ENCODE peak calls at places on chromosome X, in six cellular contexts. S, N, G, Z, A and F are unnamed samples.

GRCh38 chrX:19535481-19535880 is 20.2 kb upstream of the MAP3K15 start:
- DNase-seq in S (no peak), N (no peak), G (no peak), Z (no peak), A (no peak), F (no peak)

GRCh38 chrX:123348468-123348867 is 164.4 kb downstream of the GRIA3 start:
- DNase-seq in S (no peak), N (no peak), G (no peak), Z (no peak), A (no peak), F (no peak)

GRCh38 chrX:129565046-129565649 is 25.1 kb downstream of the OCRL start:
- DNase-seq in S (no peak), N (no peak), G (no peak), Z (no peak), A (no peak), F (no peak)

GRCh38 chrX:152445926-152446325 is 5.2 kb downstream of the GABRA3 start:
- DNase-seq in S (no peak), N (no peak), G (no peak), Z (no peak), A (no peak), F (no peak)

GRCh38 chrX:130091976-130092522 is 18.2 kb downstream of the ELF4 start:
- DNase-seq in S (peak), N (peak), G (peak), Z (no peak), A (no peak), F (no peak)

GRCh38 chrX:150032742-150033141 is 94.5 kb upstream of the EOLA2 start:
- DNase-seq in S (no peak), N (no peak), G (no peak), Z (no peak), A (no peak), F (no peak)

GRCh38 chrX:13967636-13968035 is 62.1 kb downstream of the GEMIN8 start:
- DNase-seq in S (no peak), N (no peak), G (no peak), Z (no peak), A (no peak), F (no peak)

GRCh38 chrX:6694977-6695376 is 160.1 kb upstream of the VCX3A start:
- DNase-seq in S (no peak), N (no peak), G (no peak), Z (no peak), A (no peak), F (no peak)

GRCh38 chrX:108134724-108135123 is 43.1 kb downstream of the ATG4A start:
- DNase-seq in S (no peak), N (no peak), G (no peak), Z (no peak), A (no peak), F (no peak)

GRCh38 chrX:39795591-39795990 is 302.2 kb downstream of the BCOR start:
- DNase-seq in S (no peak), N (no peak), G (no peak), Z (no peak), A (no peak), F (no peak)

GRCh38 chrX:40100141-40100536 is 2.4 kb upstream of the BCOR start:
- DNase-seq in S (no peak), N (no peak), G (no peak), Z (no peak), A (no peak), F (no peak)

GRCh38 chrX:91039777-91040176 is 394.9 kb upstream of the PABPC5 start:
- DNase-seq in S (no peak), N (no peak), G (no peak), Z (no peak), A (no peak), F (no peak)

GRCh38 chrX:1673337-1673736 is 58.5 kb downstream of the ASMT start:
- DNase-seq in S (no peak), N (no peak), G (no peak), Z (peak), A (no peak), F (no peak)

GRCh38 chrX:19772306-19772705 is 115.1 kb downstream of the SH3KBP1 start:
- DNase-seq in S (no peak), N (no peak), G (no peak), Z (no peak), A (no peak), F (no peak)

GRCh38 chrX:79270401-79270800 is 96.7 kb downstream of the ITM2A start:
- DNase-seq in S (peak), N (peak), G (peak), Z (no peak), A (no peak), F (no peak)

GRCh38 chrX:151901821-151902220 is 10.9 kb upstream of the MAGEA4 start:
- DNase-seq in S (no peak), N (no peak), G (no peak), Z (no peak), A (no peak), F (no peak)

GRCh38 chrX:16930392-16930791 is 16.1 kb upstream of the REPS2 start:
- DNase-seq in S (no peak), N (no peak), G (no peak), Z (no peak), A (no peak), F (no peak)

GRCh38 chrX:22674947-22675346 is 324.8 kb upstream of the DDX53 start:
- DNase-seq in S (no peak), N (no peak), G (no peak), Z (no peak), A (no peak), F (no peak)

GRCh38 chrX:17967888-17968287 is 106.8 kb upstream of the RAI2 start:
- DNase-seq in S (no peak), N (no peak), G (no peak), Z (no peak), A (no peak), F (no peak)

GRCh38 chrX:153703036-153703370 is 15.3 kb downstream of the SLC6A8 start:
- DNase-seq in S (no peak), N (no peak), G (no peak), Z (no peak), A (no peak), F (no peak)

GRCh38 chrX:72572248-72573157 is at the start of gene HDAC8:
- DNase-seq in S (peak), N (no peak), G (peak), Z (no peak), A (no peak), F (peak)

GRCh38 chrX:132092439-132093065 is 35.3 kb downstream of the FRMD7 start:
- DNase-seq in S (peak), N (peak), G (peak), Z (no peak), A (peak), F (peak)

GRCh38 chrX:27694667-27695066 is 104.5 kb downstream of the DCAF8L2 start:
- DNase-seq in S (no peak), N (no peak), G (no peak), Z (no peak), A (no peak), F (no peak)

GRCh38 chrX:9874483-9874882 is 88.3 kb downstream of the SHROOM2 start:
- DNase-seq in S (no peak), N (no peak), G (no peak), Z (no peak), A (no peak), F (no peak)

GRCh38 chrX:30589146-30589888 is 11.8 kb upstream of the TASL start:
- DNase-seq in S (no peak), N (no peak), G (no peak), Z (no peak), A (no peak), F (no peak)

GRCh38 chrX:136497556-136498048 is at the start of gene HTATSF1:
- DNase-seq in S (no peak), N (no peak), G (no peak), Z (no peak), A (no peak), F (no peak)

GRCh38 chrX:43386872-43387271 is 269.2 kb upstream of the MAOA start:
- DNase-seq in S (no peak), N (no peak), G (no peak), Z (no peak), A (no peak), F (no peak)

GRCh38 chrX:135605906-135606305 is 85.4 kb downstream of the INTS6L start:
- DNase-seq in S (no peak), N (no peak), G (no peak), Z (no peak), A (no peak), F (no peak)

GRCh38 chrX:48468693-48469691 is 1.1 kb downstream of the SLC38A5 start:
- DNase-seq in S (peak), N (no peak), G (no peak), Z (no peak), A (no peak), F (no peak)

GRCh38 chrX:87397103-87397886 is 120.3 kb upstream of the KLHL4 start:
- DNase-seq in S (no peak), N (no peak), G (no peak), Z (no peak), A (no peak), F (no peak)

GRCh38 chrX:623599-624323 is 6.8 kb upstream of the SHOX start:
- DNase-seq in S (no peak), N (no peak), G (no peak), Z (peak), A (no peak), F (no peak)

GRCh38 chrX:25851141-25851540 is 287.0 kb upstream of the MAGEB18 start:
- DNase-seq in S (no peak), N (no peak), G (no peak), Z (no peak), A (no peak), F (no peak)